ENCODE peak calls at places on chromosomes 12 and 14, in nine cellular contexts. Y is stimulated activated CD8-positive, alpha-beta memory T cell treated with anti-CD3 and anti-CD28 coated beads, Interleukin-15, amount 100 ng/mL, for 24 hours; B is ACHN; L is cardiac muscle cell; J is HuH-7.5; P is tibial artery; E is G401; C is AG08395; W is neural crest cell. Z is an unnamed sample.

GRCh38 chr12:122961551-122962329 is 4.5 kb downstream of the ABCB9 start:
- DNase-seq in Y (no peak), B (no peak), L (no peak), J (no peak), P (no peak), E (no peak), C (no peak), W (no peak), Z (no peak)

GRCh38 chr14:20697273-20698017 is 8.9 kb downstream of the ANG start:
- DNase-seq in Y (no peak), B (peak), L (peak), J (no peak), P (no peak), E (peak), C (peak), W (peak), Z (peak)

GRCh38 chr14:50954811-50955372 is 10.6 kb upstream of the PYGL start:
- DNase-seq in Y (no peak), B (peak), L (peak), J (peak), P (no peak), E (peak), C (peak), W (no peak), Z (no peak)

GRCh38 chr12:88639361-88639760 is 59.1 kb upstream of the KITLG start:
- DNase-seq in Y (no peak), B (no peak), L (peak), J (no peak), P (no peak), E (no peak), C (peak), W (no peak), Z (no peak)

GRCh38 chr14:99182548-99183115 is 89.4 kb downstream of the BCL11B start:
- DNase-seq in Y (no peak), B (no peak), L (no peak), J (no peak), P (peak), E (no peak), C (no peak), W (no peak), Z (no peak)

GRCh38 chr12:51293693-51294092 is 23.5 kb upstream of the SMAGP start:
- DNase-seq in Y (no peak), B (no peak), L (no peak), J (no peak), P (no peak), E (no peak), C (no peak), W (no peak), Z (no peak)

GRCh38 chr14:91870001-91870400 is 2.7 kb upstream of the TC2N start:
- DNase-seq in Y (no peak), B (no peak), L (no peak), J (no peak), P (no peak), E (no peak), C (no peak), W (no peak), Z (no peak)

GRCh38 chr12:110790301-110790700 is 47.6 kb upstream of the PPP1CC start:
- DNase-seq in Y (no peak), B (no peak), L (no peak), J (no peak), P (no peak), E (no peak), C (peak), W (no peak), Z (no peak)

Z was measured in breast epithelium.